ENCODE peak calls at places on chromosomes 3 and 15, in four cellular contexts. N is GM20000, X is B cell, K is cardiac fibroblast. T is an unnamed sample.

GRCh38 chr3:101932326-101933108 is 83.2 kb downstream of the NFKBIZ start:
- DNase-seq in N (no peak), X (no peak), K (no peak), T (no peak)

GRCh38 chr15:61479601-61480000 is 250.5 kb upstream of the RORA start:
- DNase-seq in N (no peak), X (no peak), K (no peak), T (no peak)

GRCh38 chr3:155382396-155383042 is 89.0 kb upstream of the STRIT1 start:
- DNase-seq in N (peak), X (no peak), K (peak), T (peak)

GRCh38 chr15:69957175-69957574 is 140.5 kb downstream of the TLE3 start:
- DNase-seq in N (no peak), X (no peak), K (no peak), T (no peak)

GRCh38 chr3:120555661-120556509 is 40.3 kb upstream of the NDUFB4 start:
- DNase-seq in N (no peak), X (no peak), K (no peak), T (no peak)

GRCh38 chr15:34616613-34617012 is 33.2 kb upstream of the GOLGA8B start:
- DNase-seq in N (no peak), X (no peak), K (peak), T (no peak)

GRCh38 chr3:162134571-162134970 is 638.0 kb downstream of the OTOL1 start:
- DNase-seq in N (no peak), X (no peak), K (no peak), T (no peak)

GRCh38 chr3:108017587-108017986 is 73.2 kb downstream of the CD47 start:
- DNase-seq in N (no peak), X (no peak), K (no peak), T (no peak)

GRCh38 chr3:107599755-107600122 is 77.0 kb downstream of the BBX start:
- DNase-seq in N (no peak), X (no peak), K (no peak), T (no peak)

GRCh38 chr15:40852529-40852928 is 8.7 kb downstream of the SPINT1 start:
- DNase-seq in N (no peak), X (no peak), K (no peak), T (no peak)

GRCh38 chr3:11185564-11186317 is 31.4 kb downstream of the HRH1 start:
- DNase-seq in N (no peak), X (no peak), K (peak), T (no peak)

GRCh38 chr3:127959873-127960272 is 44.8 kb downstream of the KBTBD12 start:
- DNase-seq in N (peak), X (no peak), K (peak), T (peak)

GRCh38 chr3:150825192-150825915 is 62.4 kb upstream of the SIAH2 start:
- DNase-seq in N (no peak), X (no peak), K (no peak), T (no peak)

DNA sequence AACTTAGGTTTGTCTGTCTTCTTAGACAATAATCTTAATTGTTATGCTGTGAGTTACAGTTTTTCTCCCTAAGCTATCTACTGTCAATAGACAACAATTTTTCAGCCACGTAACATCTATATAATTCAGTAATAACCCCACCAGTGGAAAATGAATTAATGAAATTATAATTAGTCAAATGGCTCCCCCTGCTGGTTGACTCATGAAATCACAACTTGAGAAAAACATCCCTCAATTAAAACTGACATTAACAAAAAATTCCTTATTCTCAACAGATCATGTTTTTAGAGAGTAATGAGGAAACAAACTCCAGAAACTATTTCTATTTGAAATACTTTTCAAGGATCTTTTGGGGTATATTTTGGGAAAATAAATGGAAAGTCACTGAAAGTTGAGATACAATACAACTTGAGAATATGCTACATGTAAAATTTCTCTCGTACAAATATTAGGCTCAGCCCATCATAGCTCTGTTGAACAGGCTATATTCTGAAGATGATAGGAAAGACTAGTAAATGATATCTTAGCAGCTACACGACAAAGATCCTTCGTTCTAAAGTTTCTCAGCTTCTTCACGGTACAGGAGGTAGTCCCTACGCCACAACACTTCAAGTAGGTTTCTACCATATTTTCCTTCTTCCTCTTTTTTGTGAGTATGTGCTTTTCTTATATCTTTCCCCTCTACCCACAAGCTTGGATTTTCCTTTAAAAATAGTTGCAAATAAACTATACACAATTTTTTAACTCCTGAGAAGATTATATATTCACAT is 20.7 kb downstream of the PPP1R2 start:
- DNase-seq in N (peak), X (peak), K (peak), T (peak)
- TF ChIP-seq CTCF in N (peak), X (peak), K (peak), T (peak)

DNA sequence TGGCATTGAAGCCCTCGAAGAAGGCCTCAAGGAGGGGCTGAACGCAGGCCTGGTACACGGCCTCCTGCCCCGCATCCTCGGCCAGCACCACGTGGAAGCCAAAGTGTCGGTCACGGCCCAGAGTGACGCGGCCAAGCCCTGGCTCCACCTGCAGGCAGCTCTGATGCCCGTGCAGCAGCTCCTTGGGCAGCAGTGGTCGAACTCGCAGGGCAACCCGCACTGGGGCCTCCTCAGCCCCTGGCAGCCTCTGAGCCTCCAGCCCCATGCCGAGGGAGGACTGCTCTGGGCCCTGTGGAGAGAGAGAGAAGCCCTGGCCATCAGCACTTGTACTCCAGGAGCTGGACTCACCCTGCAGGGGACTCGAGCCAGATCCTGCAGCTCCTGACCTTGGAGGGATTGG is 2.6 kb downstream of the KIF7 start:
- DNase-seq in N (no peak), X (peak), K (no peak), T (no peak)
- TF ChIP-seq CTCF in N (no peak), X (no peak), K (no peak), T (no peak)

GRCh38 chr15:25848769-25849430 is 14.2 kb downstream of the ATP10A start:
- DNase-seq in N (no peak), X (no peak), K (no peak), T (no peak)

GRCh38 chr15:25850154-25851111 is 12.7 kb downstream of the ATP10A start:
- DNase-seq in N (peak), X (peak), K (peak), T (peak)

GRCh38 chr15:25852027-25852426 is 11.1 kb downstream of the ATP10A start:
- DNase-seq in N (no peak), X (no peak), K (no peak), T (no peak)

GRCh38 chr15:25849431-25849921 is 13.7 kb downstream of the ATP10A start:
- DNase-seq in N (no peak), X (no peak), K (peak), T (no peak)

DNA sequence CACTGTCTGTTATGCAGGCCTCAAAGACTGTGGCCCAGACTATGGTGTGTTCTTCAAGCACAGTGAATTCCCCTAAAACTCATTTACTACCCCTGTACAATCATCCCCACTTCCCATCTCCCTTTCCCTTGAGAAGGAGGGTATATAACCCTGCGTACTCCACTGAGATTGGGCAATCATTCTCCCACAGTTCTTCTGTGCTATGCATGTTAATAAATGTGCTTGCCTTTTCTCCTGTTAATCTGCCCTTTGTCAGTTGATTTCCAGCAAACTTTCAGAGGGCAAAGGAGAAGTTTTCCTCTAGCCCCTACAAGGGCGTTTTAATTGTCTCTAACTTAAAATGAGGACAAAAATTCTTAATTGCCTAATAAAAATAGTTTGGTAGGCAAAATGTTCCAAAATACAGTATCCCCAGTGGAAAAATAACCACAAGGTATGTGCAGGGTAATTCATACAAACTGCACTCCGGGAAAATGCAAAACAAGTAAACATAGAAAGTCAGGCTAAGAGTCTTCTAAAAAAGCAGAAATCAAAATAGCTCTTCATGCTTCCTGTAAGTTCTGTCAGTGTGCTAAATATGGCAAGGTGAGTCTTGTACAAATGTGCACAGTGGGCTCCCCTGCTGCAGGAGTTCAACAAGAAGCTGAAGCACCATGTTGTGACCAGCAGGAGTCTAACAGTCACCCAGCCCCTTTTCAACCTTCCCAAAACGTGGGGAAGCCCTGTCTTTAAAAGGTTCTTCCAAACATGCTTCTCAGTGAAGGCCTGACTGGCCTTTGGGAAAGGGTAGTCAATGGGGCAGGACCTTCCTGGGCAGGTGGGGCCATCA is 10.2 kb downstream of the ATP10A start:
- DNase-seq in N (no peak), X (no peak), K (peak), T (no peak)
- TF ChIP-seq CTCF in N (no peak), X (no peak), K (no peak), T (no peak)

GRCh38 chr3:55690161-55690560 is 203.1 kb upstream of the WNT5A start:
- DNase-seq in N (no peak), X (no peak), K (no peak), T (no peak)
- TF ChIP-seq CTCF in N (no peak), X (no peak), K (no peak), T (no peak)

GRCh38 chr3:48633743-48634142 is 1.5 kb downstream of the SLC26A6 start:
- DNase-seq in N (no peak), X (no peak), K (no peak), T (no peak)

GRCh38 chr3:48636149-48636548 is 888 bp upstream of the SLC26A6 start:
- DNase-seq in N (no peak), X (no peak), K (peak), T (no peak)

GRCh38 chr3:48634661-48635221 is 520 bp downstream of the SLC26A6 start:
- DNase-seq in N (peak), X (peak), K (peak), T (peak)

GRCh38 chr3:48637305-48637704 is 2.0 kb upstream of the SLC26A6 start:
- DNase-seq in N (no peak), X (no peak), K (no peak), T (no peak)

GRCh38 chr3:48635222-48636021 is at the start of gene SLC26A6:
- DNase-seq in N (peak), X (peak), K (peak), T (peak)
- TF ChIP-seq CTCF in N (peak), X (peak), K (peak), T (peak)

GRCh38 chr3:38834717-38835116 is 18.7 kb upstream of the SCN10A start:
- DNase-seq in N (no peak), X (no peak), K (no peak), T (no peak)
- TF ChIP-seq CTCF in N (no peak), X (no peak), K (no peak), T (no peak)

GRCh38 chr3:167406876-167407492 is 26.9 kb upstream of the ZBBX start:
- DNase-seq in N (peak), X (no peak), K (peak), T (peak)
- TF ChIP-seq CTCF in N (peak), X (peak), K (peak), T (peak)

DNA sequence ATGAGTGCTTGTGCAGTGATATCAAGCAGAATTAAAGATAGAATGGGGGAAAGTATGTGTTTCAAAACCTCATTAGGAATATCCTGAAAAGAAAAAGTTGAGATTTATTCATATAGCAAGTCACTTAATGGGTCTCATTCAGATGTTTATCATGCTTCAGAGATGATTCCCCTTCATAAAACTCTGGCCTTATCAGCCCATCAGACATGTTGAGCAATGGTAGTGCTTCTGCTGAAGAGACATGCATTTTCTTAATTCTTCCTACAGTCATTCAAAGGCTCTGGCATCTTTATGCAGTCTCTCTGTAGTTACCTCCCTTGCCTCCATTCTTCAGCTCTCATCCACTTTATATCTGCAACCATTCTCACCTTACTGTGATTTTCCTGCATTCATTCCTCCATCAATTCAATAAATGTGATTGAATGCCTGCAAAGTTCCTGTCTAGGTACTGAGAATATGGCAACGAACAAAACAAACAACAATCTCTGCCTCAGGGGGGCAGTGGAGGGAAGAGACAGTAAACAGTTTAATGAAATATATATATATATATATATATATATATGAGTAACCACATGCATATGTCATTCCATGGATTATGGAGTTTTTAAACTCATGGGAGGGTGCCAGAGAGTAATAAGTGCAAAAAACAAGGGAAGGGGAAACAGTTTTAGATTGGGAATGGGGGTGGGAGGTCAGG is 138.5 kb downstream of the NECTIN3 start:
- DNase-seq in N (no peak), X (no peak), K (peak), T (no peak)
- TF ChIP-seq CTCF in N (no peak), X (no peak), K (no peak), T (no peak)

DNA sequence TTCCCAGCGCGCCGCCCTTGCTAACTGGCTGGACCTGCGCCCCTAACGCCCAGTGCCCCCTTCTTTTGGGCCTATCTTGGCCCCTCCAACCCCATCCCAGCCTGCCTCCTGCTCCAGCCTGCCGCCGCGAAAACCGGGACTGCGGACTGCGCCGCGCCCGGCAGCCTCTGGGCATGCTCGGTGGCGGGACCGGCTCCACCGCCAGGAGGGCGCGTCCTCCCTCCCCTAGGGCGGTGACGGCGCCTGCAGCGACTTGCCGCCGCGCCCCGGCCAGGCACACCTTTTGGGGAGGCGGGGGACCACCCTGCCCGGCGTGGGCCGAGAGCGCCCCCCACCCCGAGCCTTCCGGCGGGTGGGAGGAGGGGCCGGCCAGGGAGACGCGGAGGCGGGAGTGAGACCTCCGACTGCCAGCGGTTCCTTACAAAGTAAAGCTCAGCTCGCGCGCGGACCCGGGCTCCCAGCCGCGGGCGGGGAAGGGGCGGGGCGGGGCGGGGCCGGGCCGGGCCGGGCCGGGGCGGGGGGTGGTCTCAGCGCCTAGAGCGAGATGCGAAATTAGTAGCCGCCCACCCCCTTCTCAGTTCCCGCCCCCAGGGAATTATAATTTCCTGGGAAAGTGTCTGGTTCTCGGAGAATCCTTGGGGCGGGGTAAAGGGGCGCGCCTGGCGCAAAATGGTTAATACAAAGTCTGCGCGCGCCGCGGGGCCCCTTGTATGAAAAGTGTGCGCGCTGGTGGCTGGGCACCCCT is 225.0 kb upstream of the IL12A start:
- DNase-seq in N (peak), X (peak), K (peak), T (peak)
- TF ChIP-seq CTCF in N (no peak), X (no peak), K (peak), T (no peak)

T was measured in GM10248.